ENCODE peak calls at places on chromosomes 4 and X, in four cellular contexts. G, W, U and J are unnamed samples. For H3K4me1, the result is how much of the 10 kb centered on the place peaks cover.

GRCh38 chrX:129833153-129834004 is 10.3 kb downstream of the ZDHHC9 start:
- DNase-seq in G (no peak), W (no peak), U (no peak), J (no peak)

GRCh38 chr4:186715077-186715476 is 8.6 kb downstream of the FAT1 start:
- DNase-seq in W (no peak), U (no peak), G (no peak), J (no peak)

GRCh38 chr4:102631616-102632015 is 129.2 kb downstream of the MANBA start:
- DNase-seq in U (no peak), G (no peak), W (no peak), J (no peak)

GRCh38 chrX:74195605-74196004 is 108.4 kb upstream of the ZCCHC13 start:
- DNase-seq in W (no peak), G (no peak), U (no peak), J (no peak)

GRCh38 chr4:186348433-186348832 is 82.4 kb downstream of the F11 start:
- DNase-seq in G (no peak), U (no peak), W (no peak), J (no peak)

GRCh38 chrX:13165266-13165665 is 120.8 kb upstream of the FAM9C start:
- DNase-seq in W (no peak), G (no peak), U (no peak), J (no peak)

GRCh38 chrX:20522420-20522819 is 255.7 kb upstream of the RPS6KA3 start:
- DNase-seq in W (no peak), G (no peak), U (no peak), J (no peak)

GRCh38 chr4:60201052-60201673 is 999.0 kb upstream of the ADGRL3 start:
- DNase-seq in G (no peak), U (peak), W (no peak), J (peak)

GRCh38 chr4:80471701-80472100 is 136.2 kb downstream of the CFAP299 start:
- DNase-seq in U (no peak), G (no peak), W (no peak), J (peak)

GRCh38 chr4:80475781-80476180 is 140.3 kb downstream of the CFAP299 start:
- DNase-seq in U (no peak), G (no peak), W (no peak), J (no peak)

GRCh38 chr4:80475236-80475635 is 139.7 kb downstream of the CFAP299 start:
- DNase-seq in W (no peak), G (no peak), U (no peak), J (no peak)
- H3K4me1 ChIP-seq in W (under half), G (under half), U (under half), J (under half)

GRCh38 chr4:133148690-133149363 is at the start of gene PCDH10:
- DNase-seq in G (no peak), W (no peak), U (peak), J (peak)
- H3K4me1 ChIP-seq in G (under half), W (under half), U (under half), J (under half)

GRCh38 chrX:81003491-81004185 is 194.0 kb upstream of the BRWD3 start:
- DNase-seq in G (no peak), W (no peak), U (no peak), J (no peak)
- H3K4me1 ChIP-seq in G (under half), W (under half), U (under half), J (under half)

DNA sequence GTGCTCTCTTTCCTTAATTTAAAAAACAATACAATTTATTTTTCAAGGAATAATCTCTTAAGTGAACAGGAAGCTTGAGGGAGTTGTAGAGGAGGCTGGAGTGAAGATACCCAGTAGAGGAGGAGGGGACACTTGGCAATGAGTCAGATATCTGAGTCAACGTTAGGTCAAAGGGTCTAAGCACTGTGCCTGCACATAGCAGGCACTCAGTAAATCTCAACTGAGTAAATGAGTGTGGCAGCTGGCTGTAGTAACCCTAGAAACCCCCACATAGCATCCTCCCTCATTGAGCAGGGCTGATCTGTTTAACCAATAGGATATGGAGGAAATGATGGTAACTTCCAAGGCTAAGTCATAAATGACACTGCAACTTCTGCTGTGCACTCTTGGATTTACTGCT is 186.1 kb upstream of the FAM241A start:
- DNase-seq in G (no peak), W (no peak), U (no peak), J (no peak)
- H3K4me1 ChIP-seq in G (under half), W (under half), U (under half), J (under half)